ENCODE peak calls at places on chromosomes 6 and 20, in four cellular contexts. M is neuronal stem cell, Z is H9, C is mesenchymal stem cell. N is an unnamed sample.

GRCh38 chr6:43858161-43859153 is 88.4 kb downstream of the VEGFA start:
- DNase-seq in M (peak), Z (no peak), C (no peak), N (no peak)

GRCh38 chr6:83861077-83861476 is 1.6 kb downstream of the CYB5R4 start:
- DNase-seq in M (no peak), Z (no peak), C (no peak), N (no peak)

GRCh38 chr6:139027620-139028182 is 844 bp upstream of the ABRACL start:
- DNase-seq in M (no peak), Z (peak), C (peak), N (no peak)

GRCh38 chr20:46128310-46129151 is 10.4 kb downstream of the CD40 start:
- DNase-seq in M (peak), Z (peak), C (peak), N (no peak)

GRCh38 chr20:40481337-40481736 is 207.7 kb downstream of the MAFB start:
- DNase-seq in M (no peak), Z (no peak), C (no peak), N (no peak)

GRCh38 chr6:106080106-106081095 is 5.7 kb upstream of the PRDM1 start:
- DNase-seq in M (no peak), Z (no peak), C (no peak), N (no peak)

GRCh38 chr20:38043512-38044300 is 10.2 kb downstream of the RPRD1B start:
- DNase-seq in M (no peak), Z (no peak), C (peak), N (peak)

GRCh38 chr6:57108691-57109090 is 18.7 kb downstream of the ZNF451 start:
- DNase-seq in M (no peak), Z (no peak), C (no peak), N (no peak)

GRCh38 chr20:46545077-46545826 is 5.2 kb downstream of the OCSTAMP start:
- DNase-seq in M (no peak), Z (no peak), C (no peak), N (peak)

GRCh38 chr6:32752580-32752979 is 10.8 kb downstream of the HLA-DQB2 start:
- DNase-seq in M (no peak), Z (no peak), C (no peak), N (no peak)

GRCh38 chr6:148657053-148657452 is 89.8 kb upstream of the UST start:
- DNase-seq in M (no peak), Z (no peak), C (peak), N (peak)

GRCh38 chr6:167932468-167933276 is 64.8 kb upstream of the KIF25 start:
- DNase-seq in M (no peak), Z (no peak), C (no peak), N (peak)

GRCh38 chr6:26025047-26025893 is 62.0 kb upstream of the HFE start:
- DNase-seq in M (no peak), Z (no peak), C (peak), N (peak)

GRCh38 chr20:63319164-63320040 is 26.4 kb downstream of the COL20A1 start:
- DNase-seq in M (no peak), Z (no peak), C (no peak), N (no peak)

GRCh38 chr6:56399672-56400263 is 152.4 kb upstream of the COL21A1 start:
- DNase-seq in M (no peak), Z (no peak), C (no peak), N (peak)

GRCh38 chr6:149614352-149614751 is 34.2 kb downstream of the KATNA1 start:
- DNase-seq in M (no peak), Z (no peak), C (no peak), N (peak)

GRCh38 chr6:38728203-38728602 is 13.1 kb downstream of the DNAH8 start:
- DNase-seq in M (no peak), Z (no peak), C (no peak), N (no peak)

GRCh38 chr20:44186674-44187053 is 324 bp downstream of the JPH2 start:
- DNase-seq in M (no peak), Z (no peak), C (no peak), N (no peak)

GRCh38 chr6:54238407-54238806 is 69.8 kb upstream of the TINAG start:
- DNase-seq in M (no peak), Z (no peak), C (peak), N (no peak)

GRCh38 chr6:156865019-156865629 is 87.9 kb downstream of the ARID1B start:
- DNase-seq in M (no peak), Z (no peak), C (peak), N (peak)

GRCh38 chr6:97195117-97195516 is 87.9 kb downstream of the MMS22L start:
- DNase-seq in M (no peak), Z (no peak), C (no peak), N (no peak)

GRCh38 chr6:125273965-125274364 is 27.8 kb downstream of the HDDC2 start:
- DNase-seq in M (no peak), Z (no peak), C (no peak), N (peak)

GRCh38 chr20:45322952-45323383 is 14.9 kb upstream of the MATN4 start:
- DNase-seq in M (no peak), Z (no peak), C (peak), N (peak)

GRCh38 chr20:11738852-11739251 is 178.8 kb upstream of the BTBD3 start:
- DNase-seq in M (no peak), Z (no peak), C (no peak), N (no peak)

GRCh38 chr6:16430661-16431089 is 192.3 kb downstream of the GMPR start:
- DNase-seq in M (no peak), Z (no peak), C (no peak), N (no peak)

GRCh38 chr6:17584241-17584803 is 15.8 kb upstream of the FAM8A1 start:
- DNase-seq in M (peak), Z (no peak), C (peak), N (peak)

GRCh38 chr6:121436172-121436965 is 923 bp downstream of the GJA1 start:
- DNase-seq in M (no peak), Z (no peak), C (peak), N (no peak)

GRCh38 chr6:12034831-12035230 is 22.7 kb downstream of the HIVEP1 start:
- DNase-seq in M (no peak), Z (no peak), C (no peak), N (no peak)

GRCh38 chr6:24125980-24126379 is at the start of gene NRSN1:
- DNase-seq in M (peak), Z (peak), C (no peak), N (no peak)

GRCh38 chr20:54132612-54133433 is 41.0 kb downstream of the CYP24A1 start:
- DNase-seq in M (peak), Z (peak), C (peak), N (peak)

GRCh38 chr20:539848-540247 is 3.7 kb downstream of the CSNK2A1 start:
- DNase-seq in M (no peak), Z (no peak), C (peak), N (peak)

GRCh38 chr6:130675072-130675471 is 152.1 kb upstream of the SMLR1 start:
- DNase-seq in M (no peak), Z (no peak), C (peak), N (no peak)

GRCh38 chr20:5908981-5909380 is 41.4 kb downstream of the TRMT6 start:
- DNase-seq in M (no peak), Z (no peak), C (no peak), N (no peak)

GRCh38 chr6:135851442-135852271 is at the start of gene PDE7B:
- DNase-seq in M (peak), Z (peak), C (peak), N (peak)

GRCh38 chr20:6623989-6624388 is 143.5 kb upstream of the BMP2 start:
- DNase-seq in M (peak), Z (peak), C (no peak), N (no peak)

GRCh38 chr6:111468329-111469012 is 14.5 kb downstream of the REV3L start:
- DNase-seq in M (no peak), Z (no peak), C (peak), N (peak)

DNA sequence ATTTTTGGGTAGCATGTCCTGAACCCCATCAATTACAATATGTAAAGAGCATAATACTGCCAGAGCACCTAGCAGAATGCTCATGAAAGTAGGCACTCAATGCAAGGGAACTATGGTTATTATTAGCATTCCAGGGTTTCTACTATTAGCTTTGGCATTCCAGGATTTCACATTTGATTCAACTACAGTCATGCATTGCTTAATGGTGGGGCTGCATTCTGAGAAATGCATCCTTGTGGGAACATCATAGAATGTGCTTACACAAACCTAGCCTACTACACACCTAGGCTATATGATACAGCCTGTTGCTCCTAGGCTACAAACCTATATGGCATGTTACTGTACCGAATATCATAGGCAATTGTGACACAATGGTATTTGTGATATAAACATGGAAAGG is 247.8 kb downstream of the CD83 start:
- DNase-seq in M (no peak), Z (no peak), C (peak), N (peak)
- H2BK12ac ChIP-seq in M (no peak), Z (no peak), C (no peak), N (no peak)

GRCh38 chr20:34004227-34004626 is 10.5 kb downstream of the RALY start:
- DNase-seq in M (no peak), Z (no peak), C (no peak), N (no peak)
- H3K4ac ChIP-seq in M (no peak), Z (no peak), C (no peak), N (peak)

DNA sequence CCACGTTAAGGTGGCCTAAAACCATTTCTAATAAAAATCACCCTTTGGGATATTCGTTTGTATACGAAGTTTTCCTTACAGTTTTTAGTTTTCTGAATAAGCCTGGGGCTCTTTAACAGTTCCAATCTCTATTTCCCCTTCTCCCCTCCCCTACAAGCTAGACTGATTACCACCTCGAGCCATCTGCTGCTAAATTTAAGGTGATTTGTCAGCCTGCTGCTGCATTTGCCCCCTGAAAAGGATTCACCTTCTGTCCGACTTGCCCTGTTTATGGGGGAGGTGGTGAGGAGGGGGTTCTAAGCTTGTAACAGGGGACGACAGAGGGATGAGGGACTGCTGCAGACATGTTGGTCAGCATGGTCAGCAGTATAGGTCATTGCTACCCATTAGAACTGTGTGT is 146.3 kb downstream of the JARID2 start:
- DNase-seq in M (no peak), Z (no peak), C (no peak), N (no peak)
- H2BK12ac ChIP-seq in M (no peak), Z (no peak), C (no peak), N (no peak)

DNA sequence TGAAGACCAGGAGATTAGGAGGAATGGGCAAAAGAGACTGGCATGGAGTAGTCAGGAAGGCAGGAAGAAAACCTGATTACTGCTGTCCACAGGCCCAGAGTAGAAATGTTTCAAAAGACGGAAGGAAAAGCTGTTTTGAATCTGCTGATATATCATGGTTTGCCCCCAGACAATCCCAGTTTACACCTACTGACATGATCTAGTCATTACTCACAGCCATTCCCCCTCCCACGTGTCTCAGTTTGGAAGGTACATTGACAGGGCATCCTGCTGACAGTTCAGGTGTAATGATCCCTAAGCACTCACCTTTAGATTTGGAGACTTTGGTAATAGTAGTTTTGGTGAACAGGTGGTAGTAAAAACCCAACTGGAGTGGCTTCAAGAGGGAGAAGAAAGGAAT is 9.8 kb upstream of the TXNDC5 start:
- DNase-seq in M (no peak), Z (no peak), C (no peak), N (no peak)
- H3K4ac ChIP-seq in M (no peak), Z (no peak), C (no peak), N (no peak)

GRCh38 chr6:18595774-18596528 is 208.8 kb downstream of the RNF144B start:
- DNase-seq in M (peak), Z (peak), C (peak), N (peak)

GRCh38 chr6:18600236-18600635 is 213.1 kb downstream of the RNF144B start:
- DNase-seq in M (no peak), Z (no peak), C (no peak), N (no peak)

GRCh38 chr6:18601515-18602035 is 214.4 kb downstream of the RNF144B start:
- DNase-seq in M (no peak), Z (no peak), C (no peak), N (no peak)

GRCh38 chr6:18598865-18599264 is 211.7 kb downstream of the RNF144B start:
- DNase-seq in M (no peak), Z (no peak), C (no peak), N (no peak)

GRCh38 chr6:18596529-18596835 is 209.3 kb downstream of the RNF144B start:
- DNase-seq in M (no peak), Z (no peak), C (peak), N (no peak)
- H2BK12ac ChIP-seq in M (no peak), Z (no peak), C (no peak), N (no peak)

N was measured in trophoblast cell.